ENCODE peak calls at places on chromosome 14, in eight cellular contexts. M is CD8-positive, alpha-beta T cell; N is effector memory CD8-positive, alpha-beta T cell; I is effector memory CD4-positive, alpha-beta T cell; H is amniotic epithelial cell; A is activated effector memory CD4-positive, alpha-beta T cell treated with Interleukin-2 at 50 U/mL for 16 hours; J is T-helper 2 cell; W is cardiac fibroblast. D is an unnamed sample.
A peak's percentile ranks its signal among the peaks of the same experiment; 100 is the strongest.

GRCh38 chr14:77554816-77555599 is 56.4 kb upstream of the ISM2 start:
- DNase-seq in M (no peak), N (no peak), I (no peak), H (no peak), A (no peak), J (no peak), W (no peak), D (no peak)

GRCh38 chr14:103126873-103127304 is 3.6 kb downstream of the TNFAIP2 start:
- DNase-seq in M (no peak), N (no peak), I (no peak), H (no peak), A (no peak), J (no peak), W (no peak), D (no peak)

GRCh38 chr14:100540141-100540925 is 46.9 kb downstream of the BEGAIN start:
- DNase-seq in M (no peak), N (no peak), I (no peak), H (no peak), A (no peak), J (no peak), W (no peak), D (no peak)

GRCh38 chr14:32491413-32492016 is 162.4 kb downstream of the AKAP6 start:
- DNase-seq in M (no peak), N (no peak), I (no peak), H (no peak), A (no peak), J (no peak), W (no peak), D (no peak)

GRCh38 chr14:57712101-57712500 is 153.8 kb downstream of the SLC35F4 start:
- DNase-seq in M (no peak), N (no peak), I (no peak), H (no peak), A (no peak), J (no peak), W (peak; percentile 18), D (no peak)

GRCh38 chr14:22657861-22658260 is 13.7 kb upstream of the OR6J1 start:
- DNase-seq in M (no peak), N (no peak), I (no peak), H (peak; percentile 69), A (no peak), J (peak; percentile 16), W (peak; percentile 84), D (no peak)

GRCh38 chr14:101525646-101526527 is 35.4 kb upstream of the DIO3 start:
- DNase-seq in M (no peak), N (no peak), I (no peak), H (no peak), A (no peak), J (no peak), W (no peak), D (no peak)

GRCh38 chr14:64910847-64911495 is 3.3 kb upstream of the CHURC1 start:
- DNase-seq in M (no peak), N (no peak), I (no peak), H (peak; percentile 40), A (no peak), J (no peak), W (peak; percentile 63), D (no peak)

GRCh38 chr14:74333909-74334308 is 14.4 kb upstream of the VRTN start:
- DNase-seq in M (no peak), N (no peak), I (no peak), H (peak; percentile 95), A (no peak), J (no peak), W (peak; percentile 69), D (no peak)

GRCh38 chr14:101591121-101591520 is 29.8 kb downstream of the DIO3 start:
- DNase-seq in M (no peak), N (no peak), I (no peak), H (no peak), A (no peak), J (no peak), W (no peak), D (no peak)

GRCh38 chr14:90409209-90409730 is 12.4 kb downstream of the CALM1 start:
- DNase-seq in M (no peak), N (no peak), I (no peak), H (peak; percentile 94), A (no peak), J (no peak), W (peak; percentile 98), D (no peak)

GRCh38 chr14:104240426-104241157 is 102.2 kb downstream of the KIF26A start:
- DNase-seq in M (no peak), N (no peak), I (no peak), H (no peak), A (no peak), J (no peak), W (no peak), D (no peak)

GRCh38 chr14:45065951-45066350 is 18.0 kb upstream of the PRPF39 start:
- DNase-seq in M (no peak), N (no peak), I (no peak), H (no peak), A (no peak), J (no peak), W (no peak), D (no peak)

GRCh38 chr14:99727096-99727870 is 43.2 kb downstream of the CYP46A1 start:
- DNase-seq in M (no peak), N (no peak), I (no peak), H (no peak), A (no peak), J (no peak), W (no peak), D (no peak)

GRCh38 chr14:68840454-68840853 is 47.6 kb upstream of the ZFP36L1 start:
- DNase-seq in M (no peak), N (no peak), I (no peak), H (peak; percentile 36), A (no peak), J (peak; percentile 59), W (no peak), D (no peak)

GRCh38 chr14:81219821-81220487 is 805 bp downstream of the GTF2A1 start:
- DNase-seq in M (peak; percentile 49), N (peak; percentile 58), I (peak; percentile 22), H (peak; percentile 10), A (peak; percentile 37), J (peak; percentile 74), W (peak; percentile 24), D (peak; percentile 18)

GRCh38 chr14:32027255-32027939 is 49.7 kb upstream of the ARHGAP5 start:
- DNase-seq in M (no peak), N (no peak), I (no peak), H (peak; percentile 80), A (no peak), J (no peak), W (peak; percentile 66), D (no peak)

GRCh38 chr14:100439781-100440180 is 116.6 kb downstream of the SLC25A47 start:
- DNase-seq in M (no peak), N (no peak), I (no peak), H (peak; percentile 73), A (no peak), J (no peak), W (peak; percentile 39), D (no peak)

GRCh38 chr14:32201816-32202467 is at the start of gene RNU6-7:
- DNase-seq in M (no peak), N (peak; percentile 22), I (peak; percentile 21), H (peak; percentile 44), A (no peak), J (peak; percentile 51), W (no peak), D (peak; percentile 4)